ENCODE peak calls at places on chromosomes 3 and 15, in four cellular contexts. I is K562, N is H9, O is IMR-90. Q is an unnamed sample.

GRCh38 chr15:77974098-77974414 is 103.5 kb downstream of the TBC1D2B start:
- DNase-seq in I (no peak), N (no peak), O (peak; percentile 56), Q (peak; percentile 66)

GRCh38 chr15:89198934-89199333 is 22.4 kb downstream of the RLBP1 start:
- DNase-seq in N (no peak), I (no peak), O (no peak), Q (no peak)

GRCh38 chr3:188468196-188468595 is 314.2 kb downstream of the LPP start:
- DNase-seq in I (no peak), N (no peak), O (no peak), Q (no peak)

GRCh38 chr3:56064684-56065083 is 403.6 kb downstream of the ERC2 start:
- DNase-seq in O (no peak), N (no peak), I (no peak), Q (no peak)

GRCh38 chr3:30308131-30308530 is 298.3 kb upstream of the TGFBR2 start:
- DNase-seq in O (peak; percentile 50), I (no peak), N (no peak), Q (no peak)

GRCh38 chr3:175304437-175304836 is 445.3 kb downstream of the NAALADL2 start:
- DNase-seq in I (no peak), O (no peak), N (no peak), Q (peak; percentile 42)

GRCh38 chr3:47882338-47882737 is 79.4 kb downstream of the DHX30 start:
- DNase-seq in O (no peak), N (no peak), I (no peak), Q (no peak)

GRCh38 chr3:88641033-88641604 is 466.3 kb upstream of the EPHA3 start:
- DNase-seq in O (no peak), I (no peak), N (no peak), Q (no peak)

GRCh38 chr15:52236015-52236414 is 44.8 kb upstream of the GNB5 start:
- DNase-seq in N (no peak), O (no peak), I (no peak), Q (no peak)

GRCh38 chr3:194261581-194262063 is 89.5 kb downstream of the CPN2 start:
- DNase-seq in O (no peak), I (no peak), N (no peak), Q (no peak)

GRCh38 chr15:74653426-74654082 is 37.9 kb downstream of the CLK3 start:
- DNase-seq in O (peak; percentile 59), I (no peak), N (no peak), Q (peak; percentile 52)

GRCh38 chr3:28278918-28279317 is 37.5 kb downstream of the CMC1 start:
- DNase-seq in N (no peak), I (no peak), O (no peak), Q (no peak)

DNA sequence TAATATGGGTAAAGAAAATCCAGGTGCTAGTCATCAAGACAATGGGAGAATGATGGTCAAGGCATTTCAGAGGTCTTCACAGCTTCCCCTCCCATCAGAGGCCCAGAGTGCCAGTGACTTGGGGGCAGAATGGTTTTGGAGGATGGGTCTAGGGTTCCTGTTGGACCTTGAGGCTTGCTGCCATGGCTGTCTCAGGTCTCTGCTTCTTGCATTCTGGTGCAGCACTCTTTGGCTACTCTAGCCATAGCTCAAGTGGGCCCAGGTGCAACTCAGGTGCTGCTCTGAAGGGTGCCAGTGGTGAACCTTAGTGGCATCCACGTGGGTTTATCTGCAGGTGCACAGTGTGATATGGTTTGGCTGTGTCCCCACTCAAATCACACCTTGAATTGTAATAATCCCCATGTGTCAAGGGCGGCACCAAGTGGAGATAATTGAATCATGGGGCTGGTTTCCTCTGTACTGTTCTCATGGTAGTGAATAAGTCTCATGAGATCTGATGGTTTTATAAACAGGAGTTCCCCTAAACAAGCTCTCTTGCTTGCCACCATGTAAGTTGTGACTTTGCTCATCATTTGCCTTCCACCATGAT is 48.5 kb upstream of the PEX5L start:
- DNase-seq in N (peak; percentile 17), I (no peak), O (no peak), Q (no peak)
- TF ChIP-seq CTCF in N (peak; percentile 11), I (no peak), O (no peak), Q (no peak)

DNA sequence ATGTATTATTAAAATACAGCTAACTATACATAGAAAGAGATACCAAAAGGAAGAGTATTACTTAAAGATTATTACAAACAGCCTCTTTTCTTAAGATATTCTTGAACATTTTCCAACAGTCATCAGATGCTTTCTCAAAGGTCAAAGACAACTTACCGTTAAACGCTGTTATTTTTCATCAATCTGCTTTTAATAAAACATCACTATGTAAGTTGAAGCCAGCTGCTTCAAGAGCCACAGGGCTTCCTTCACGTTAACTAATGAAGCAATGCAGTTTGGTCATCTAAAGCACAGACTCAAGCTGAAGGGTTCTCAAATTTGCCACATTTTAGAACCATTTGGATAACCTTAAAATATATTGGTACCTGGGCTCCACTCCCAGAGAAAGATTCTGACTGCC is 578.8 kb downstream of the ROBO2 start:
- DNase-seq in N (no peak), I (no peak), O (no peak), Q (no peak)
- H2AFZ ChIP-seq in N (no peak overlapping the region), I (no peak overlapping the region), O (no peak overlapping the region), Q (no peak overlapping the region)

GRCh38 chr15:45314960-45315359 is 62.9 kb downstream of the SLC28A2 start:
- DNase-seq in N (peak; percentile 73), I (no peak), O (peak; percentile 11), Q (no peak)
- TF ChIP-seq CTCF in N (peak; percentile 59), I (peak; percentile 43), O (no peak), Q (no peak)

GRCh38 chr3:168006584-168006983 is 89.1 kb downstream of the GOLIM4 start:
- DNase-seq in N (no peak), I (no peak), O (no peak), Q (no peak)

GRCh38 chr3:168003911-168004310 is 91.8 kb downstream of the GOLIM4 start:
- DNase-seq in N (no peak), I (no peak), O (no peak), Q (no peak)

GRCh38 chr3:168001244-168001643 is 94.5 kb downstream of the GOLIM4 start:
- DNase-seq in O (no peak), N (no peak), I (no peak), Q (no peak)

GRCh38 chr3:168002786-168003368 is 92.8 kb downstream of the GOLIM4 start:
- DNase-seq in I (peak; percentile 27), N (no peak), O (peak; percentile 47), Q (no peak)
- H2AFZ ChIP-seq in I (peak overlapping the region; percentile 47), N (no peak overlapping the region), O (no peak overlapping the region), Q (no peak overlapping the region)

Q was measured in SK-N-SH.